ENCODE peak calls at places on chromosomes 13 and 19, in nine cellular contexts. One of them, this sample, is unnamed.

GRCh38 chr13:64817721-64818120 is 2412.4 kb downstream of the PCDH9 start:
- DNase-seq in ureter: no peak
- DNase-seq in Caco-2: no peak
- DNase-seq in activated T-helper 2 cell treated with anti-CD3 and anti-CD28 coated beads, Interferon-gamma antibody, Interleukin-2, Interleukin-4, amounts not matched to agents 10 μg/mL and 5 μg/mL and 100 μg/mL, durations not matched to agents 14 hours and 24 hours and 36 hours: no peak
- DNase-seq in stimulated activated CD8-positive, alpha-beta memory T cell treated with anti-CD3 and anti-CD28 coated beads, Interleukin-15, amount 100 ng/mL, for 24 hours: no peak
- DNase-seq in anterior cingulate cortex: no peak
- DNase-seq in SW 1271: no peak
- DNase-seq in NCI-H2081 treated with DMSO at 0.1 percent for 48 hours: no peak
- DNase-seq in EL: peak
- DNase-seq in this sample: no peak

GRCh38 chr19:47110521-47111080 is 3.0 kb downstream of the ZC3H4 start:
- DNase-seq in Caco-2: no peak
- DNase-seq in NCI-H2081 treated with DMSO at 0.1 percent for 48 hours: no peak
- DNase-seq in activated T-helper 2 cell treated with anti-CD3 and anti-CD28 coated beads, Interferon-gamma antibody, Interleukin-2, Interleukin-4, amounts not matched to agents 10 μg/mL and 5 μg/mL and 100 μg/mL, durations not matched to agents 14 hours and 24 hours and 36 hours: no peak
- DNase-seq in stimulated activated CD8-positive, alpha-beta memory T cell treated with anti-CD3 and anti-CD28 coated beads, Interleukin-15, amount 100 ng/mL, for 24 hours: no peak
- DNase-seq in EL: no peak
- DNase-seq in anterior cingulate cortex: no peak
- DNase-seq in SW 1271: no peak
- DNase-seq in ureter: no peak
- DNase-seq in this sample: no peak

GRCh38 chr19:32173836-32174235 is 171.6 kb upstream of the ZNF507 start:
- DNase-seq in EL: no peak
- DNase-seq in SW 1271: no peak
- DNase-seq in stimulated activated CD8-positive, alpha-beta memory T cell treated with anti-CD3 and anti-CD28 coated beads, Interleukin-15, amount 100 ng/mL, for 24 hours: no peak
- DNase-seq in anterior cingulate cortex: no peak
- DNase-seq in Caco-2: no peak
- DNase-seq in activated T-helper 2 cell treated with anti-CD3 and anti-CD28 coated beads, Interferon-gamma antibody, Interleukin-2, Interleukin-4, amounts not matched to agents 10 μg/mL and 5 μg/mL and 100 μg/mL, durations not matched to agents 14 hours and 24 hours and 36 hours: no peak
- DNase-seq in NCI-H2081 treated with DMSO at 0.1 percent for 48 hours: no peak
- DNase-seq in ureter: no peak
- DNase-seq in this sample: no peak

GRCh38 chr13:36981156-36981743 is 17.9 kb downstream of the ALG5 start:
- DNase-seq in activated T-helper 2 cell treated with anti-CD3 and anti-CD28 coated beads, Interferon-gamma antibody, Interleukin-2, Interleukin-4, amounts not matched to agents 10 μg/mL and 5 μg/mL and 100 μg/mL, durations not matched to agents 14 hours and 24 hours and 36 hours: no peak
- DNase-seq in EL: peak
- DNase-seq in SW 1271: peak
- DNase-seq in stimulated activated CD8-positive, alpha-beta memory T cell treated with anti-CD3 and anti-CD28 coated beads, Interleukin-15, amount 100 ng/mL, for 24 hours: no peak
- DNase-seq in Caco-2: no peak
- DNase-seq in NCI-H2081 treated with DMSO at 0.1 percent for 48 hours: peak
- DNase-seq in ureter: no peak
- DNase-seq in anterior cingulate cortex: no peak
- DNase-seq in this sample: no peak

GRCh38 chr13:84812078-84812477 is 929.8 kb upstream of the SLITRK1 start:
- DNase-seq in Caco-2: no peak
- DNase-seq in NCI-H2081 treated with DMSO at 0.1 percent for 48 hours: no peak
- DNase-seq in ureter: no peak
- DNase-seq in anterior cingulate cortex: no peak
- DNase-seq in activated T-helper 2 cell treated with anti-CD3 and anti-CD28 coated beads, Interferon-gamma antibody, Interleukin-2, Interleukin-4, amounts not matched to agents 10 μg/mL and 5 μg/mL and 100 μg/mL, durations not matched to agents 14 hours and 24 hours and 36 hours: no peak
- DNase-seq in EL: no peak
- DNase-seq in SW 1271: no peak
- DNase-seq in stimulated activated CD8-positive, alpha-beta memory T cell treated with anti-CD3 and anti-CD28 coated beads, Interleukin-15, amount 100 ng/mL, for 24 hours: no peak
- DNase-seq in this sample: no peak

GRCh38 chr13:19818223-19818842 is 35.6 kb upstream of the PSPC1 start:
- DNase-seq in SW 1271: no peak
- DNase-seq in Caco-2: peak
- DNase-seq in activated T-helper 2 cell treated with anti-CD3 and anti-CD28 coated beads, Interferon-gamma antibody, Interleukin-2, Interleukin-4, amounts not matched to agents 10 μg/mL and 5 μg/mL and 100 μg/mL, durations not matched to agents 14 hours and 24 hours and 36 hours: peak
- DNase-seq in EL: no peak
- DNase-seq in ureter: peak
- DNase-seq in anterior cingulate cortex: no peak
- DNase-seq in stimulated activated CD8-positive, alpha-beta memory T cell treated with anti-CD3 and anti-CD28 coated beads, Interleukin-15, amount 100 ng/mL, for 24 hours: peak
- DNase-seq in NCI-H2081 treated with DMSO at 0.1 percent for 48 hours: no peak
- DNase-seq in this sample: no peak

GRCh38 chr19:21197589-21198295 is 55.9 kb downstream of the ZNF431 start:
- DNase-seq in activated T-helper 2 cell treated with anti-CD3 and anti-CD28 coated beads, Interferon-gamma antibody, Interleukin-2, Interleukin-4, amounts not matched to agents 10 μg/mL and 5 μg/mL and 100 μg/mL, durations not matched to agents 14 hours and 24 hours and 36 hours: no peak
- DNase-seq in anterior cingulate cortex: no peak
- DNase-seq in stimulated activated CD8-positive, alpha-beta memory T cell treated with anti-CD3 and anti-CD28 coated beads, Interleukin-15, amount 100 ng/mL, for 24 hours: no peak
- DNase-seq in SW 1271: no peak
- DNase-seq in EL: no peak
- DNase-seq in NCI-H2081 treated with DMSO at 0.1 percent for 48 hours: no peak
- DNase-seq in Caco-2: no peak
- DNase-seq in ureter: no peak
- DNase-seq in this sample: no peak

GRCh38 chr19:10870955-10871603 is at the start of gene CARM1:
- DNase-seq in EL: peak
- DNase-seq in Caco-2: peak
- DNase-seq in stimulated activated CD8-positive, alpha-beta memory T cell treated with anti-CD3 and anti-CD28 coated beads, Interleukin-15, amount 100 ng/mL, for 24 hours: peak
- DNase-seq in NCI-H2081 treated with DMSO at 0.1 percent for 48 hours: peak
- DNase-seq in ureter: peak
- DNase-seq in anterior cingulate cortex: peak
- DNase-seq in activated T-helper 2 cell treated with anti-CD3 and anti-CD28 coated beads, Interferon-gamma antibody, Interleukin-2, Interleukin-4, amounts not matched to agents 10 μg/mL and 5 μg/mL and 100 μg/mL, durations not matched to agents 14 hours and 24 hours and 36 hours: peak
- DNase-seq in SW 1271: peak
- DNase-seq in this sample: peak

GRCh38 chr19:55266840-55267239 is 8.0 kb upstream of the PPP6R1 start:
- DNase-seq in stimulated activated CD8-positive, alpha-beta memory T cell treated with anti-CD3 and anti-CD28 coated beads, Interleukin-15, amount 100 ng/mL, for 24 hours: no peak
- DNase-seq in SW 1271: no peak
- DNase-seq in NCI-H2081 treated with DMSO at 0.1 percent for 48 hours: no peak
- DNase-seq in Caco-2: no peak
- DNase-seq in anterior cingulate cortex: no peak
- DNase-seq in activated T-helper 2 cell treated with anti-CD3 and anti-CD28 coated beads, Interferon-gamma antibody, Interleukin-2, Interleukin-4, amounts not matched to agents 10 μg/mL and 5 μg/mL and 100 μg/mL, durations not matched to agents 14 hours and 24 hours and 36 hours: no peak
- DNase-seq in ureter: no peak
- DNase-seq in EL: no peak
- DNase-seq in this sample: no peak

GRCh38 chr13:19991531-19991930 is 33.0 kb downstream of the ZMYM2 start:
- DNase-seq in stimulated activated CD8-positive, alpha-beta memory T cell treated with anti-CD3 and anti-CD28 coated beads, Interleukin-15, amount 100 ng/mL, for 24 hours: no peak
- DNase-seq in ureter: no peak
- DNase-seq in Caco-2: no peak
- DNase-seq in SW 1271: no peak
- DNase-seq in anterior cingulate cortex: no peak
- DNase-seq in NCI-H2081 treated with DMSO at 0.1 percent for 48 hours: no peak
- DNase-seq in EL: no peak
- DNase-seq in activated T-helper 2 cell treated with anti-CD3 and anti-CD28 coated beads, Interferon-gamma antibody, Interleukin-2, Interleukin-4, amounts not matched to agents 10 μg/mL and 5 μg/mL and 100 μg/mL, durations not matched to agents 14 hours and 24 hours and 36 hours: no peak
- DNase-seq in this sample: no peak

GRCh38 chr13:112958127-112958989 is 10.7 kb upstream of the MCF2L start:
- DNase-seq in ureter: no peak
- DNase-seq in Caco-2: peak
- DNase-seq in activated T-helper 2 cell treated with anti-CD3 and anti-CD28 coated beads, Interferon-gamma antibody, Interleukin-2, Interleukin-4, amounts not matched to agents 10 μg/mL and 5 μg/mL and 100 μg/mL, durations not matched to agents 14 hours and 24 hours and 36 hours: no peak
- DNase-seq in SW 1271: no peak
- DNase-seq in stimulated activated CD8-positive, alpha-beta memory T cell treated with anti-CD3 and anti-CD28 coated beads, Interleukin-15, amount 100 ng/mL, for 24 hours: no peak
- DNase-seq in NCI-H2081 treated with DMSO at 0.1 percent for 48 hours: no peak
- DNase-seq in EL: no peak
- DNase-seq in anterior cingulate cortex: no peak
- DNase-seq in this sample: no peak

GRCh38 chr13:22086593-22086992 is 415.7 kb downstream of the FGF9 start:
- DNase-seq in SW 1271: no peak
- DNase-seq in stimulated activated CD8-positive, alpha-beta memory T cell treated with anti-CD3 and anti-CD28 coated beads, Interleukin-15, amount 100 ng/mL, for 24 hours: no peak
- DNase-seq in activated T-helper 2 cell treated with anti-CD3 and anti-CD28 coated beads, Interferon-gamma antibody, Interleukin-2, Interleukin-4, amounts not matched to agents 10 μg/mL and 5 μg/mL and 100 μg/mL, durations not matched to agents 14 hours and 24 hours and 36 hours: no peak
- DNase-seq in EL: no peak
- DNase-seq in ureter: no peak
- DNase-seq in Caco-2: no peak
- DNase-seq in NCI-H2081 treated with DMSO at 0.1 percent for 48 hours: no peak
- DNase-seq in anterior cingulate cortex: no peak
- DNase-seq in this sample: no peak

GRCh38 chr13:43377955-43378354 is 354.6 kb downstream of the DNAJC15 start:
- DNase-seq in anterior cingulate cortex: no peak
- DNase-seq in NCI-H2081 treated with DMSO at 0.1 percent for 48 hours: no peak
- DNase-seq in Caco-2: no peak
- DNase-seq in SW 1271: no peak
- DNase-seq in EL: peak
- DNase-seq in stimulated activated CD8-positive, alpha-beta memory T cell treated with anti-CD3 and anti-CD28 coated beads, Interleukin-15, amount 100 ng/mL, for 24 hours: no peak
- DNase-seq in ureter: no peak
- DNase-seq in activated T-helper 2 cell treated with anti-CD3 and anti-CD28 coated beads, Interferon-gamma antibody, Interleukin-2, Interleukin-4, amounts not matched to agents 10 μg/mL and 5 μg/mL and 100 μg/mL, durations not matched to agents 14 hours and 24 hours and 36 hours: no peak
- DNase-seq in this sample: no peak

GRCh38 chr13:40772765-40773473 is 1.9 kb upstream of the MRPS31 start:
- DNase-seq in anterior cingulate cortex: no peak
- DNase-seq in SW 1271: no peak
- DNase-seq in activated T-helper 2 cell treated with anti-CD3 and anti-CD28 coated beads, Interferon-gamma antibody, Interleukin-2, Interleukin-4, amounts not matched to agents 10 μg/mL and 5 μg/mL and 100 μg/mL, durations not matched to agents 14 hours and 24 hours and 36 hours: no peak
- DNase-seq in Caco-2: peak
- DNase-seq in NCI-H2081 treated with DMSO at 0.1 percent for 48 hours: no peak
- DNase-seq in ureter: no peak
- DNase-seq in EL: no peak
- DNase-seq in stimulated activated CD8-positive, alpha-beta memory T cell treated with anti-CD3 and anti-CD28 coated beads, Interleukin-15, amount 100 ng/mL, for 24 hours: no peak
- DNase-seq in this sample: no peak

GRCh38 chr13:113141591-113141950 is 16.9 kb upstream of the PROZ start:
- DNase-seq in activated T-helper 2 cell treated with anti-CD3 and anti-CD28 coated beads, Interferon-gamma antibody, Interleukin-2, Interleukin-4, amounts not matched to agents 10 μg/mL and 5 μg/mL and 100 μg/mL, durations not matched to agents 14 hours and 24 hours and 36 hours: no peak
- DNase-seq in Caco-2: no peak
- DNase-seq in anterior cingulate cortex: no peak
- DNase-seq in NCI-H2081 treated with DMSO at 0.1 percent for 48 hours: no peak
- DNase-seq in ureter: no peak
- DNase-seq in stimulated activated CD8-positive, alpha-beta memory T cell treated with anti-CD3 and anti-CD28 coated beads, Interleukin-15, amount 100 ng/mL, for 24 hours: no peak
- DNase-seq in SW 1271: no peak
- DNase-seq in EL: no peak
- DNase-seq in this sample: no peak

GRCh38 chr19:3653865-3654513 is 27.4 kb upstream of the CACTIN start:
- DNase-seq in SW 1271: no peak
- DNase-seq in ureter: no peak
- DNase-seq in anterior cingulate cortex: no peak
- DNase-seq in Caco-2: no peak
- DNase-seq in activated T-helper 2 cell treated with anti-CD3 and anti-CD28 coated beads, Interferon-gamma antibody, Interleukin-2, Interleukin-4, amounts not matched to agents 10 μg/mL and 5 μg/mL and 100 μg/mL, durations not matched to agents 14 hours and 24 hours and 36 hours: no peak
- DNase-seq in EL: no peak
- DNase-seq in stimulated activated CD8-positive, alpha-beta memory T cell treated with anti-CD3 and anti-CD28 coated beads, Interleukin-15, amount 100 ng/mL, for 24 hours: no peak
- DNase-seq in NCI-H2081 treated with DMSO at 0.1 percent for 48 hours: no peak
- DNase-seq in this sample: no peak

GRCh38 chr19:46715620-46716012 is 1.3 kb downstream of the PRKD2 start:
- DNase-seq in stimulated activated CD8-positive, alpha-beta memory T cell treated with anti-CD3 and anti-CD28 coated beads, Interleukin-15, amount 100 ng/mL, for 24 hours: no peak
- DNase-seq in activated T-helper 2 cell treated with anti-CD3 and anti-CD28 coated beads, Interferon-gamma antibody, Interleukin-2, Interleukin-4, amounts not matched to agents 10 μg/mL and 5 μg/mL and 100 μg/mL, durations not matched to agents 14 hours and 24 hours and 36 hours: no peak
- DNase-seq in ureter: no peak
- DNase-seq in NCI-H2081 treated with DMSO at 0.1 percent for 48 hours: no peak
- DNase-seq in Caco-2: no peak
- DNase-seq in SW 1271: no peak
- DNase-seq in EL: no peak
- DNase-seq in anterior cingulate cortex: no peak
- DNase-seq in this sample: no peak

GRCh38 chr19:12789098-12789903 is 2.0 kb upstream of the JUNB start:
- DNase-seq in Caco-2: no peak
- DNase-seq in NCI-H2081 treated with DMSO at 0.1 percent for 48 hours: no peak
- DNase-seq in EL: peak
- DNase-seq in activated T-helper 2 cell treated with anti-CD3 and anti-CD28 coated beads, Interferon-gamma antibody, Interleukin-2, Interleukin-4, amounts not matched to agents 10 μg/mL and 5 μg/mL and 100 μg/mL, durations not matched to agents 14 hours and 24 hours and 36 hours: no peak
- DNase-seq in anterior cingulate cortex: no peak
- DNase-seq in ureter: no peak
- DNase-seq in stimulated activated CD8-positive, alpha-beta memory T cell treated with anti-CD3 and anti-CD28 coated beads, Interleukin-15, amount 100 ng/mL, for 24 hours: no peak
- DNase-seq in SW 1271: no peak
- DNase-seq in this sample: no peak

GRCh38 chr13:31793246-31793645 is 53.9 kb downstream of the RXFP2 start:
- DNase-seq in Caco-2: no peak
- DNase-seq in activated T-helper 2 cell treated with anti-CD3 and anti-CD28 coated beads, Interferon-gamma antibody, Interleukin-2, Interleukin-4, amounts not matched to agents 10 μg/mL and 5 μg/mL and 100 μg/mL, durations not matched to agents 14 hours and 24 hours and 36 hours: no peak
- DNase-seq in stimulated activated CD8-positive, alpha-beta memory T cell treated with anti-CD3 and anti-CD28 coated beads, Interleukin-15, amount 100 ng/mL, for 24 hours: no peak
- DNase-seq in anterior cingulate cortex: no peak
- DNase-seq in SW 1271: no peak
- DNase-seq in EL: peak
- DNase-seq in NCI-H2081 treated with DMSO at 0.1 percent for 48 hours: no peak
- DNase-seq in ureter: no peak
- DNase-seq in this sample: peak

GRCh38 chr13:98224557-98224956 is 47.5 kb upstream of the RNF113B start:
- DNase-seq in SW 1271: no peak
- DNase-seq in Caco-2: no peak
- DNase-seq in activated T-helper 2 cell treated with anti-CD3 and anti-CD28 coated beads, Interferon-gamma antibody, Interleukin-2, Interleukin-4, amounts not matched to agents 10 μg/mL and 5 μg/mL and 100 μg/mL, durations not matched to agents 14 hours and 24 hours and 36 hours: no peak
- DNase-seq in stimulated activated CD8-positive, alpha-beta memory T cell treated with anti-CD3 and anti-CD28 coated beads, Interleukin-15, amount 100 ng/mL, for 24 hours: no peak
- DNase-seq in anterior cingulate cortex: no peak
- DNase-seq in EL: no peak
- DNase-seq in ureter: no peak
- DNase-seq in NCI-H2081 treated with DMSO at 0.1 percent for 48 hours: no peak
- DNase-seq in this sample: no peak

GRCh38 chr13:27919934-27920676 is at the start of gene PDX1:
- DNase-seq in EL: peak
- DNase-seq in Caco-2: peak
- DNase-seq in SW 1271: peak
- DNase-seq in NCI-H2081 treated with DMSO at 0.1 percent for 48 hours: no peak
- DNase-seq in ureter: no peak
- DNase-seq in stimulated activated CD8-positive, alpha-beta memory T cell treated with anti-CD3 and anti-CD28 coated beads, Interleukin-15, amount 100 ng/mL, for 24 hours: no peak
- DNase-seq in anterior cingulate cortex: no peak
- DNase-seq in activated T-helper 2 cell treated with anti-CD3 and anti-CD28 coated beads, Interferon-gamma antibody, Interleukin-2, Interleukin-4, amounts not matched to agents 10 μg/mL and 5 μg/mL and 100 μg/mL, durations not matched to agents 14 hours and 24 hours and 36 hours: no peak
- DNase-seq in this sample: no peak

GRCh38 chr19:2477141-2477710 is 1.3 kb downstream of the GADD45B start:
- DNase-seq in NCI-H2081 treated with DMSO at 0.1 percent for 48 hours: no peak
- DNase-seq in activated T-helper 2 cell treated with anti-CD3 and anti-CD28 coated beads, Interferon-gamma antibody, Interleukin-2, Interleukin-4, amounts not matched to agents 10 μg/mL and 5 μg/mL and 100 μg/mL, durations not matched to agents 14 hours and 24 hours and 36 hours: no peak
- DNase-seq in anterior cingulate cortex: no peak
- DNase-seq in EL: peak
- DNase-seq in Caco-2: no peak
- DNase-seq in ureter: no peak
- DNase-seq in SW 1271: no peak
- DNase-seq in stimulated activated CD8-positive, alpha-beta memory T cell treated with anti-CD3 and anti-CD28 coated beads, Interleukin-15, amount 100 ng/mL, for 24 hours: no peak
- DNase-seq in this sample: no peak

This sample was measured in glomerular endothelial cell.